ENCODE peak calls at places on chromosomes 2 and 18, in ten cellular contexts. N, V, U, D, J, Z, C, F, B and O are unnamed samples.

GRCh38 chr2:120722603-120723421 is 12.9 kb upstream of the GLI2 start:
- DNase-seq in N (no peak), V (peak; percentile 42), U (no peak), D (no peak), J (no peak), Z (no peak), C (peak; percentile 89), F (no peak), B (no peak), O (peak; percentile 32)

GRCh38 chr2:213848631-213849030 is 562.2 kb upstream of the VWC2L start:
- DNase-seq in N (no peak), V (no peak), U (no peak), D (no peak), J (no peak), Z (no peak), C (peak; percentile 78), F (no peak), B (no peak), O (no peak)

GRCh38 chr2:7744827-7745226 is 827.6 kb downstream of the RNF144A start:
- DNase-seq in N (peak; percentile 50), V (no peak), U (no peak), D (no peak), J (no peak), Z (no peak), C (peak; percentile 3), F (peak; percentile 18), B (no peak), O (no peak)

GRCh38 chr2:227374158-227374557 is 4.9 kb downstream of the TM4SF20 start:
- DNase-seq in N (no peak), V (no peak), U (no peak), D (no peak), J (no peak), Z (no peak), C (peak; percentile 95), F (no peak), B (no peak), O (no peak)

GRCh38 chr2:218332920-218333645 is 23.6 kb upstream of the CATIP start:
- DNase-seq in N (no peak), V (no peak), U (no peak), D (no peak), J (no peak), Z (peak; percentile 71), C (no peak), F (peak; percentile 36), B (no peak), O (no peak)

GRCh38 chr2:205683991-205684390 is 1.7 kb downstream of the NRP2 start:
- DNase-seq in N (no peak), V (no peak), U (no peak), D (no peak), J (no peak), Z (no peak), C (no peak), F (no peak), B (no peak), O (no peak)

GRCh38 chr18:9724797-9725196 is 16.7 kb downstream of the RAB31 start:
- DNase-seq in N (no peak), V (no peak), U (no peak), D (no peak), J (no peak), Z (no peak), C (no peak), F (no peak), B (no peak), O (no peak)

GRCh38 chr2:151857650-151858049 is 29.4 kb upstream of the ARL5A start:
- DNase-seq in N (no peak), V (no peak), U (no peak), D (no peak), J (no peak), Z (no peak), C (no peak), F (no peak), B (no peak), O (no peak)

GRCh38 chr2:140696449-140696848 is 1434.4 kb downstream of the LRP1B start:
- DNase-seq in N (no peak), V (no peak), U (no peak), D (no peak), J (peak; percentile 28), Z (no peak), C (no peak), F (no peak), B (no peak), O (no peak)

GRCh38 chr2:162053066-162053807 is 20.8 kb downstream of the DPP4 start:
- DNase-seq in N (no peak), V (no peak), U (no peak), D (no peak), J (no peak), Z (no peak), C (no peak), F (no peak), B (no peak), O (no peak)

GRCh38 chr18:44973282-44973681 is 292.6 kb downstream of the SETBP1 start:
- DNase-seq in N (no peak), V (no peak), U (no peak), D (no peak), J (peak; percentile 51), Z (peak; percentile 3), C (no peak), F (no peak), B (no peak), O (no peak)

GRCh38 chr2:24981742-24982141 is 10.0 kb upstream of the DNAJC27 start:
- DNase-seq in N (no peak), V (no peak), U (no peak), D (no peak), J (no peak), Z (no peak), C (no peak), F (no peak), B (no peak), O (no peak)

GRCh38 chr2:173874899-173875247 is 90.3 kb downstream of the SP3 start:
- DNase-seq in N (no peak), V (no peak), U (no peak), D (no peak), J (no peak), Z (peak; percentile 95), C (no peak), F (no peak), B (no peak), O (no peak)

GRCh38 chr2:237196866-237197618 is 111.4 kb downstream of the COPS8 start:
- DNase-seq in N (no peak), V (no peak), U (no peak), D (no peak), J (no peak), Z (no peak), C (peak; percentile 80), F (no peak), B (no peak), O (no peak)

GRCh38 chr2:152804687-152805408 is 86.4 kb downstream of the ARL6IP6 start:
- DNase-seq in N (no peak), V (no peak), U (no peak), D (no peak), J (no peak), Z (no peak), C (no peak), F (no peak), B (no peak), O (no peak)

GRCh38 chr2:28445448-28446258 is 50.2 kb upstream of the PLB1 start:
- DNase-seq in N (no peak), V (no peak), U (peak; percentile 91), D (no peak), J (no peak), Z (no peak), C (peak; percentile 97), F (peak; percentile 31), B (no peak), O (no peak)

GRCh38 chr2:207768168-207768890 is 1.4 kb downstream of the FZD5 start:
- DNase-seq in N (peak; percentile 25), V (peak; percentile 73), U (no peak), D (peak; percentile 72), J (peak; percentile 59), Z (no peak), C (peak; percentile 27), F (peak; percentile 35), B (peak; percentile 74), O (peak; percentile 71)
- TF ChIP-seq CTCF in N (no peak), V (no peak), U (peak; percentile 63), D (no peak), J (no peak), Z (no peak), C (no peak), F (no peak), B (no peak), O (peak; percentile 3)

GRCh38 chr2:197433770-197434438 is 924 bp downstream of the SF3B1 start:
- DNase-seq in N (no peak), V (no peak), U (no peak), D (no peak), J (no peak), Z (peak; percentile 21), C (peak; percentile 18), F (no peak), B (no peak), O (no peak)
- H3K4me1 ChIP-seq in N (peaks cover 52% of the 10 kb centered on the region), V (peaks cover 42% of the 10 kb centered on the region), U (peaks cover 33% of the 10 kb centered on the region), D (peaks cover 53% of the 10 kb centered on the region), J (peaks cover 28% of the 10 kb centered on the region), Z (peaks cover 42% of the 10 kb centered on the region), C (peaks cover 15% of the 10 kb centered on the region), F (peaks cover 50% of the 10 kb centered on the region), B (peaks cover 23% of the 10 kb centered on the region), O (peaks cover 23% of the 10 kb centered on the region)

GRCh38 chr2:187511356-187512315 is 42.6 kb downstream of the TFPI start:
- DNase-seq in N (no peak), V (no peak), U (no peak), D (no peak), J (no peak), Z (no peak), C (no peak), F (no peak), B (no peak), O (no peak)

GRCh38 chr2:187505064-187505672 is 49.1 kb downstream of the TFPI start:
- DNase-seq in N (no peak), V (no peak), U (no peak), D (no peak), J (no peak), Z (no peak), C (no peak), F (no peak), B (no peak), O (no peak)

GRCh38 chr2:187514930-187515329 is 39.3 kb downstream of the TFPI start:
- DNase-seq in N (no peak), V (no peak), U (no peak), D (no peak), J (no peak), Z (no peak), C (no peak), F (no peak), B (no peak), O (no peak)

GRCh38 chr2:187506416-187506815 is 47.8 kb downstream of the TFPI start:
- DNase-seq in N (no peak), V (no peak), U (no peak), D (no peak), J (no peak), Z (no peak), C (no peak), F (no peak), B (no peak), O (no peak)

GRCh38 chr2:187509667-187510417 is 44.4 kb downstream of the TFPI start:
- DNase-seq in N (no peak), V (no peak), U (no peak), D (no peak), J (no peak), Z (no peak), C (no peak), F (no peak), B (no peak), O (no peak)
- TF ChIP-seq CTCF in N (no peak), V (no peak), U (no peak), D (no peak), J (no peak), Z (no peak), C (no peak), F (no peak), B (no peak), O (no peak)

GRCh38 chr2:46125798-46126197 is 171.4 kb upstream of the EPAS1 start:
- DNase-seq in N (no peak), V (no peak), U (no peak), D (no peak), J (no peak), Z (no peak), C (no peak), F (no peak), B (no peak), O (no peak)
- H3K4me1 ChIP-seq in N (no peaks in the 10 kb centered on the region), V (no peaks in the 10 kb centered on the region), U (no peaks in the 10 kb centered on the region), D (peaks cover 13% of the 10 kb centered on the region), J (no peaks in the 10 kb centered on the region), Z (no peaks in the 10 kb centered on the region), C (no peaks in the 10 kb centered on the region), F (peaks cover 16% of the 10 kb centered on the region), B (no peaks in the 10 kb centered on the region), O (peaks cover 21% of the 10 kb centered on the region)